ENCODE peak calls at places on chromosome 13, in five cellular contexts. Y, T, X, F and G are unnamed samples. For H3K4me1 and H3K27me3, the result is how much of the 10 kb centered on the place peaks cover.

GRCh38 chr13:26629260-26629659 is 71.8 kb downstream of the WASF3 start:
- DNase-seq in Y (no peak), T (no peak), X (no peak), F (no peak), G (no peak)

GRCh38 chr13:101917833-101918755 is 465.6 kb downstream of the ITGBL1 start:
- DNase-seq in Y (no peak), T (no peak), X (no peak), F (no peak), G (no peak)

GRCh38 chr13:102311901-102312300 is 89.9 kb downstream of the FGF14 start:
- DNase-seq in Y (no peak), T (no peak), X (no peak), F (no peak), G (no peak)

GRCh38 chr13:103134271-103134670 is 68.1 kb upstream of the SLC10A2 start:
- DNase-seq in Y (no peak), T (no peak), X (no peak), F (no peak), G (no peak)

GRCh38 chr13:64234255-64234654 is 2818.6 kb upstream of the PCDH20 start:
- DNase-seq in Y (no peak), T (no peak), X (no peak), F (no peak), G (no peak)

GRCh38 chr13:105665284-105665683 is 870.2 kb downstream of the EFNB2 start:
- DNase-seq in Y (no peak), T (no peak), X (no peak), F (no peak), G (no peak)

GRCh38 chr13:99071211-99071610 is 93.3 kb upstream of the DOCK9 start:
- DNase-seq in Y (no peak), T (no peak), X (no peak), F (no peak), G (no peak)

GRCh38 chr13:79011179-79011578 is 352.2 kb upstream of the OBI1 start:
- DNase-seq in Y (no peak), T (no peak), X (no peak), F (no peak), G (no peak)

GRCh38 chr13:40597735-40598365 is 68.6 kb downstream of the FOXO1 start:
- DNase-seq in Y (peak), T (peak), X (no peak), F (no peak), G (no peak)

GRCh38 chr13:114071441-114071840 is 61.0 kb downstream of the RASA3 start:
- DNase-seq in Y (no peak), T (no peak), X (no peak), F (peak), G (no peak)

GRCh38 chr13:49980266-49980665 is 16.6 kb upstream of the TRIM13 start:
- DNase-seq in Y (no peak), T (no peak), X (no peak), F (no peak), G (no peak)

GRCh38 chr13:113666951-113667701 is at the start of gene GRK1:
- DNase-seq in Y (no peak), T (no peak), X (no peak), F (peak), G (peak)

GRCh38 chr13:45333973-45334922 is 6.7 kb downstream of the TPT1 start:
- DNase-seq in Y (no peak), T (no peak), X (no peak), F (no peak), G (no peak)

GRCh38 chr13:40453666-40454030 is 212.8 kb downstream of the FOXO1 start:
- DNase-seq in Y (no peak), T (no peak), X (no peak), F (no peak), G (no peak)

GRCh38 chr13:70964124-70964523 is 855.9 kb upstream of the KLHL1 start:
- DNase-seq in Y (no peak), T (no peak), X (no peak), F (no peak), G (no peak)

GRCh38 chr13:50951366-50951765 is 41.8 kb downstream of the RNASEH2B start:
- DNase-seq in Y (no peak), T (no peak), X (no peak), F (no peak), G (no peak)

GRCh38 chr13:99335603-99336002 is 28.4 kb upstream of the GPR183 start:
- DNase-seq in Y (no peak), T (no peak), X (no peak), F (no peak), G (no peak)

GRCh38 chr13:82627183-82627582 is 1255.1 kb downstream of the SLITRK1 start:
- DNase-seq in Y (no peak), T (no peak), X (no peak), F (no peak), G (no peak)

GRCh38 chr13:69935043-69935442 is 172.6 kb upstream of the ATXN8OS start:
- DNase-seq in Y (no peak), T (no peak), X (no peak), F (no peak), G (no peak)

GRCh38 chr13:32746474-32746873 is 160.2 kb downstream of the PDS5B start:
- DNase-seq in Y (no peak), T (no peak), X (no peak), F (no peak), G (no peak)

GRCh38 chr13:99559560-99559959 is 58.3 kb downstream of the TM9SF2 start:
- DNase-seq in Y (no peak), T (no peak), X (no peak), F (no peak), G (no peak)

GRCh38 chr13:84192125-84192524 is 309.9 kb upstream of the SLITRK1 start:
- DNase-seq in Y (no peak), T (no peak), X (no peak), F (no peak), G (no peak)

GRCh38 chr13:61918841-61919240 is 503.2 kb upstream of the PCDH20 start:
- DNase-seq in Y (no peak), T (no peak), X (no peak), F (no peak), G (no peak)

DNA sequence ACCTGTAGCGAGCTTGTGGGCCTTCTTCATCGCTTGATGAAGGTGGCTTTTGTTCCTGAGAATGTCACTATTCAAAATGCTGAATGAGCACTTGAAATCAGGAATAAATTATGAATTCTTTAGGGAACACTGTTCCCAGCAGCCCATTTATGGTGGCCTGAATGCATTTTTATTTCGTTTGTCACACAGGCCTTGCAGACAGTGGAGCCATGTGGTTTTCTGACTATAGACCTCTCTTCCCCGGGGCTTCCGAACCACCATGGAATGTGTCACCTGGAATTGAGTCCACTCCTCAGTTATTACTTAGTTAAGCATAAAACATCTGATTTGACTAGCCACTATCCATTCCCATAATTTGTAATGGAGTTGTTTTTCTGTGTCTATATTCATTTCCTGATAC is 396.9 kb downstream of the IRS2 start:
- DNase-seq in Y (no peak), T (no peak), X (no peak), F (no peak), G (no peak)
- H3K4me1 ChIP-seq in Y (under half), T (under half), X (under half), F (under half), G (under half)

GRCh38 chr13:31012285-31013024 is 80.0 kb downstream of the TEX26 start:
- DNase-seq in Y (no peak), T (no peak), X (no peak), F (no peak), G (no peak)
- H3K27me3 ChIP-seq in Y (under half), T (under half), X (under half), F (under half), G (half or more)

GRCh38 chr13:48397744-48398143 is 15.2 kb downstream of the LPAR6 start:
- DNase-seq in Y (no peak), T (no peak), X (no peak), F (no peak), G (no peak)
- H3K4me1 ChIP-seq in Y (under half), T (under half), X (under half), F (under half), G (half or more)

DNA sequence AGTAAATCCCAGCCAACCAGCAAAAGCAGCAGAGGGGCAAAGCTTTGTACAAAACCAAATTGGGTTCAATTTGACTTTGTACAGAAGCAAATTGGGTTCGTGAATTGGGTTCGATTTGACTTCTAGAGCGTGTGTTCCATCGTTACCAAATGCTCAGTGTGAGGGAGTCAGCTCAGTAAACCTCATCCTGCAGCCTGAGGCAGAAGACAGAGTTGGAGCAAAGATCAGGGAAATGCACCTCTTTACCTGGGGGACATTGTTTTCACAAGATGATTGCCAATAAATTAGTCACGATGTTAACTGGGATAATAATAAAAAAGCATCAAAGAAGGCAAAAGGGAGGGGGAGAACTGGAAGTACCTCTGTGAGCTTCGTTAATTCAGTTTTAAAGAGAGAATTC is 1.5 kb downstream of the RAB20 start:
- DNase-seq in Y (no peak), T (no peak), X (no peak), F (no peak), G (no peak)
- H3K27me3 ChIP-seq in Y (under half), T (under half), X (under half), F (under half), G (under half)

DNA sequence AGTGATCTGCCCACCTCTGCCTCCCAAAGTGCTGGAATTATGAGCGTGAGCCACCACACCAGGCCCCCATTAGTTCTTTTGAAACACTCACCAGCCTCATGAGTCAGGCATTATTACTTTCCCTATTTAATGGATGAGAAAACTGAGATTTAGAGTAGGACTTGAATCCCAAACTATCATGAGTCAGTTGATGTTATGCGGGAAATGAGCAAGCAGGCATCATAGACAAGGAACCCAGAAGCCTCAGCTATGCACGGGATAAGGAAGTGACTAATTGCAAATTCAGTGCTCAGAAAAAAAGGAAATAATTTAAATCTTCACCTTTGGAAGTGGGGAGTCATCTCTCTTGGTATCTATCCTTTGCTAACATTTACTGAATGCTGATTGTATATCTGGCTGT is 217.5 kb downstream of the ABCC4 start:
- DNase-seq in Y (no peak), T (no peak), X (no peak), F (no peak), G (no peak)
- H3K4me1 ChIP-seq in Y (under half), T (under half), X (under half), F (under half), G (under half)

GRCh38 chr13:27965343-27965739 is 3.8 kb downstream of the CDX2 start:
- DNase-seq in Y (no peak), T (no peak), X (no peak), F (no peak), G (no peak)
- H3K27me3 ChIP-seq in Y (under half), T (under half), X (half or more), F (half or more), G (half or more)

DNA sequence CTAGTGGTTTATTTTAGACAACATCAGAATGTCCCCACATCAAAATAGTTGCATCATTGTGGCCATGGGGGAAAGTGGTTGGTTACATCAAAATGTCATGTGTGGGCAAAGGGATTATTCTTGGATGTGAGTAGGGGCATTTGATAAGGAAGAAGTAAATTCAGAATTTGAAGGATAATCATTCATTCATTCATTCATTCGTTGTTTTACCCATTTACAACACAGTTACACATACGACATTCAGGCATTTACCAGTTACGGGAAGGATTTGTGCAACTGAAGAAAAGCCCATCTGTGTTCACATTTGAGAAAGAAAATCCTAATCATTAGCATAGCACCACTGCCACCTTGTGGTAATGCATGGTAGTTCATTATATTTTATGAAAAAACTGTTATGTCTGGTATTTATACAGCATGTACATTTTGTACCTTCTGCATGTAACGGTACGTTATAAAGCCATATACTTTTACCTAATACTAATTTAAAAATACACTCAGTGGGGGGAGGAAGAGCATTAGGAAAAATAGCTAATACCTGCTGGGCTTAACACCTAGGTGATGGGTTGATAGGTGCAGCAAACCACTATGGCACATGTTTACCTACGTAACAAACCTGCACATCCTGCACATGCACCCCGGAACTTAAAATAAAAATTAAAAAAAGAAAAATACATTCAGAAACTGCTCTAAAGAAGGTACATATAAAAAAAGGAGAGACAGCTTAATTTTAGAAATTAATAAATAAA is 62.1 kb downstream of the DGKH start:
- DNase-seq in Y (no peak), T (peak), X (peak), F (peak), G (no peak)
- H3K4me1 ChIP-seq in Y (under half), T (under half), X (under half), F (under half), G (under half)

DNA sequence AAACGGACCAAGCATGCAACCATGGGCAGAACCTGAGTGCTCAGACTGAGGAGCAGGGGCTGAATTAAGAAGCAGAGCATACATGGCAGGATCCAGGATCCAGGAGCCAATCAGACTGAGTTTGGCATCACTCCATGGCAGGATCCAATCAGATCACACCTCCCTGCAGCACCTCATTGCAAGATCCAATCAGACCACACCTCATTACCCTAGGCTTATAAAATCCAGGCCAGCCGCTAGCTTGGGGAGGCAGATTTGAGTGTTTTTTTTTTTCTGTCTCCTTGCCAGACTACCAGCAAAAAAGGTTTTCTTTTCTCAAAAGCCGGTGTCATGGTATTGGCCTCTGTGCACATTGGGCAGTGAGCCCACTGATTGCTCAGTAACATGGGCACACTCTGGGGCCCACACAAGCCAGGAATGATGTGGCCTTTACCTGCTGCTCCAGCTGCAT is 127.9 kb upstream of the GJB6 start:
- DNase-seq in Y (no peak), T (peak), X (no peak), F (no peak), G (no peak)
- H3K27me3 ChIP-seq in Y (under half), T (under half), X (under half), F (under half), G (under half)